ENCODE peak calls at places on chromosomes 12 and 14, in six cellular contexts. R is pancreas; G is left ventricle myocardium inferior; N is lung; A is CD8-positive, alpha-beta memory T cell; S is kidney. E is an unnamed sample.

GRCh38 chr12:22046090-22046967 is at the start of gene CMAS:
- DNase-seq in R (peak; percentile 93), G (peak; percentile 81), N (peak; percentile 75), A (peak; percentile 73), S (peak; percentile 92), E (peak; percentile 81)

GRCh38 chr12:117890137-117890536 is 78.7 kb downstream of the KSR2 start:
- DNase-seq in R (no peak), G (no peak), N (no peak), A (no peak), S (no peak), E (no peak)

GRCh38 chr12:31591308-31591901 is 469 bp upstream of the DENND5B start:
- DNase-seq in R (no peak), G (no peak), N (no peak), A (no peak), S (peak; percentile 65), E (peak; percentile 67)

GRCh38 chr14:73829526-73830431 is 21.9 kb upstream of the PTGR2 start:
- DNase-seq in R (no peak), G (no peak), N (peak; percentile 43), A (no peak), S (no peak), E (peak; percentile 89)

GRCh38 chr14:103016071-103016470 is 41.3 kb downstream of the CDC42BPB start:
- DNase-seq in R (peak; percentile 59), G (peak; percentile 26), N (no peak), A (no peak), S (no peak), E (no peak)

GRCh38 chr14:55102141-55102547 is 26.9 kb upstream of the LGALS3 start:
- DNase-seq in R (peak; percentile 72), G (peak; percentile 73), N (peak; percentile 89), A (peak; percentile 29), S (peak; percentile 94), E (peak; percentile 75)

GRCh38 chr12:49187184-49187583 is 1.7 kb downstream of the TUBA1A start:
- DNase-seq in R (no peak), G (peak; percentile 52), N (no peak), A (no peak), S (no peak), E (no peak)

GRCh38 chr12:52871291-52871961 is 22.6 kb upstream of the KRT78 start:
- DNase-seq in R (no peak), G (no peak), N (no peak), A (peak; percentile 14), S (peak; percentile 83), E (peak; percentile 55)

GRCh38 chr12:1776139-1776975 is 44.0 kb upstream of the LRTM2 start:
- DNase-seq in R (no peak), G (no peak), N (no peak), A (no peak), S (no peak), E (no peak)

GRCh38 chr12:88111074-88111652 is 30.7 kb downstream of the CEP290 start:
- DNase-seq in R (no peak), G (no peak), N (no peak), A (no peak), S (no peak), E (peak; percentile 63)

GRCh38 chr12:117012189-117012805 is 86.9 kb downstream of the TESC start:
- DNase-seq in R (no peak), G (no peak), N (no peak), A (no peak), S (no peak), E (no peak)

GRCh38 chr12:75177997-75178396 is 31.6 kb downstream of the KCNC2 start:
- DNase-seq in R (no peak), G (no peak), N (no peak), A (no peak), S (no peak), E (no peak)

GRCh38 chr12:86247871-86248270 is 8.3 kb downstream of the MGAT4C start:
- DNase-seq in R (no peak), G (no peak), N (no peak), A (no peak), S (no peak), E (no peak)

GRCh38 chr12:67256649-67257048 is 12.5 kb upstream of the CAND1 start:
- DNase-seq in R (no peak), G (no peak), N (no peak), A (no peak), S (no peak), E (no peak)

GRCh38 chr12:117360551-117361311 is 695 bp downstream of the NOS1 start:
- DNase-seq in R (peak; percentile 56), G (no peak), N (no peak), A (no peak), S (no peak), E (no peak)

GRCh38 chr14:87503711-87504110 is 489.3 kb downstream of the GALC start:
- DNase-seq in R (no peak), G (no peak), N (no peak), A (no peak), S (no peak), E (no peak)

GRCh38 chr14:65277027-65277426 is 135.5 kb upstream of the FUT8 start:
- DNase-seq in R (no peak), G (no peak), N (no peak), A (no peak), S (no peak), E (no peak)

GRCh38 chr14:72619881-72620280 is 274.0 kb downstream of the DPF3 start:
- DNase-seq in R (no peak), G (no peak), N (no peak), A (no peak), S (no peak), E (no peak)

GRCh38 chr14:74275265-74275841 is 27.4 kb downstream of the ABCD4 start:
- DNase-seq in R (no peak), G (no peak), N (no peak), A (no peak), S (no peak), E (no peak)

GRCh38 chr12:15522574-15523187 is 200.4 kb downstream of the PTPRO start:
- DNase-seq in R (no peak), G (no peak), N (no peak), A (no peak), S (no peak), E (peak; percentile 58)

GRCh38 chr14:39203659-39204606 is 28.9 kb downstream of the PNN start:
- DNase-seq in R (no peak), G (no peak), N (no peak), A (no peak), S (no peak), E (peak; percentile 91)

GRCh38 chr12:116559330-116560080 is at the start of gene MAP1LC3B2:
- DNase-seq in R (peak; percentile 69), G (peak; percentile 45), N (peak; percentile 65), A (peak; percentile 56), S (peak; percentile 89), E (peak; percentile 94)

GRCh38 chr12:102958073-102958829 is 777 bp downstream of the ASCL1 start:
- DNase-seq in R (no peak), G (no peak), N (no peak), A (no peak), S (no peak), E (no peak)

GRCh38 chr14:92649934-92650545 is 98.4 kb downstream of the LGMN start:
- DNase-seq in R (no peak), G (peak; percentile 56), N (peak; percentile 87), A (no peak), S (peak; percentile 73), E (no peak)
- H3K4me1 ChIP-seq in R (no peaks in the 10 kb centered on the region), G (peaks cover 14% of the 10 kb centered on the region), N (peaks cover 25% of the 10 kb centered on the region), A (peaks cover 66% of the 10 kb centered on the region), S (peaks cover 3% of the 10 kb centered on the region), E (no peaks in the 10 kb centered on the region)

DNA sequence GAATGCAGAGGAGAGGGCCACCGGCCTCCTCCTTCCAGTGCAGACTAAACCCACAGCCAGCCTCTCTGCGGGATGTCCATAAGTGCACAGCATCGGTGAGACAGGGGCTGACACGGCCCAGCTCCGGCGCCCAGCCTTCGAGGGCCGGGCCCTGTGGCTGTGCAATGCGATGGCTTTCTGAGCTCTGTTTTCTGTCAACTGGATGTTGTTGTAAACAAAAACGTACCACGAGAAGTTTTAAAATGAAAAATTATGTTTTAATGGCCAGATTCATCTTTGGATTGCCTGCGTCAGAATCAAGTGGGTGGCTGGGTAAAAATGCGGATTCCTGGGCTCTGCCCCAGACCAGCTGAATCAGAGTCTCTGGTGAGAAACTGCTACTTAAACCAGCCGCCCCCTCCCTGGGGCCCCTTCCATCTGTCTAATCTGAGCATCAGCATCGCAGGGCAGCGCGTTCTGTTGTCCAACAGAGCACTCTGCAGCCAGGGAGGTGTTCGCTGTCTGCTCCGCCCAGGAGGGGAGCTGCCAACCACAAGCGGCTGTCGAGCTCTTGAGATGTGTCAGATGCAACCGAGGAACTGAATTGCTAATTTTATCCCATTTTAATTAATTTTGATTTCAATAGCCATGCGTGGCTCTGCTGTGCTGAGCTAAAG is 133.4 kb downstream of the RFLNA start:
- DNase-seq in R (no peak), G (no peak), N (no peak), A (no peak), S (no peak), E (no peak)
- H3K36me3 ChIP-seq in R (peaks cover 29% of the 10 kb centered on the region), G (peaks cover 45% of the 10 kb centered on the region), N (no peaks in the 10 kb centered on the region), A (peaks cover 25% of the 10 kb centered on the region), S (peaks cover 30% of the 10 kb centered on the region), E (peaks cover 12% of the 10 kb centered on the region)

GRCh38 chr12:25884920-25885234 is 73.6 kb upstream of the RASSF8 start:
- DNase-seq in R (no peak), G (no peak), N (no peak), A (no peak), S (peak; percentile 57), E (no peak)

GRCh38 chr12:25884024-25884919 is 74.2 kb upstream of the RASSF8 start:
- DNase-seq in R (peak; percentile 55), G (no peak), N (no peak), A (no peak), S (peak; percentile 59), E (no peak)

GRCh38 chr12:25883026-25883928 is 75.2 kb upstream of the RASSF8 start:
- DNase-seq in R (no peak), G (no peak), N (no peak), A (no peak), S (no peak), E (no peak)

GRCh38 chr12:25877446-25877845 is 81.0 kb upstream of the RASSF8 start:
- DNase-seq in R (no peak), G (no peak), N (no peak), A (no peak), S (no peak), E (no peak)

DNA sequence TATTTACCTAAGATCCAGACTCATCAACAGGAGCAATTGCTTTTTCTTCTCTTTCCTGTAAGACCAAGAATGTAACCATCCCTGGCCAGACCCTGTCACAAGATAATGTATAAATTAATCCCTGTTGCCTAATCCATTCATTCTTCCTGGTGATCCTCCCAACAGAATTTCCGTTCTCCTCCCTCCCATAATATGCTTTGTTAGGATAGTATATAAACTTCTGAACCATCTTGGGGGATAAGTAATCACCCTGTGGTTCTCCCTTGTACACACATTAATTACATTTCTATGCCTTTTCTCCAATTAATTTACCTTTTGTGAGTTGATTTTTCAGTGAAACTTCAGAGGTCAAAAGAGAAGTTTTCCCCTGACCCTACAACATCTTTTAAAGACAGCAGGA is 76.2 kb upstream of the RASSF8 start:
- DNase-seq in R (no peak), G (no peak), N (no peak), A (no peak), S (no peak), E (no peak)
- H3K27ac ChIP-seq in R (no peak overlapping the region), G (no peak overlapping the region), N (no peak overlapping the region), A (no peak overlapping the region), S (no peak overlapping the region), E (no peak overlapping the region)

GRCh38 chr14:79852975-79853374 is 358.3 kb downstream of the DIO2 start:
- DNase-seq in R (no peak), G (no peak), N (no peak), A (no peak), S (no peak), E (no peak)
- H3K4me1 ChIP-seq in R (no peaks in the 10 kb centered on the region), G (no peaks in the 10 kb centered on the region), N (no peaks in the 10 kb centered on the region), A (no peaks in the 10 kb centered on the region), S (no peaks in the 10 kb centered on the region), E (no peaks in the 10 kb centered on the region)